ENCODE peak calls at places on chromosome 7, in five cellular contexts. One of them, this sample, is unnamed.

GRCh38 chr7:102832694-102833093 is 80.1 kb upstream of the LRRC17 start:
- DNase-seq in GM10248: no peak
- DNase-seq in tibial artery: no peak
- DNase-seq in HCT116: no peak
- DNase-seq in neural progenitor cell: no peak
- DNase-seq in this sample: no peak

GRCh38 chr7:143210541-143210940 is 11.3 kb upstream of the TAS2R40 start:
- DNase-seq in GM10248: no peak
- DNase-seq in tibial artery: no peak
- DNase-seq in HCT116: no peak
- DNase-seq in neural progenitor cell: no peak
- DNase-seq in this sample: no peak

GRCh38 chr7:140484951-140485350 is 5.6 kb upstream of the MKRN1 start:
- DNase-seq in GM10248: no peak
- DNase-seq in tibial artery: no peak
- DNase-seq in HCT116: no peak
- DNase-seq in neural progenitor cell: no peak
- DNase-seq in this sample: no peak

GRCh38 chr7:36625247-36625646 is 99.0 kb downstream of the AOAH start:
- DNase-seq in GM10248: no peak
- DNase-seq in tibial artery: no peak
- DNase-seq in HCT116: no peak
- DNase-seq in neural progenitor cell: no peak
- DNase-seq in this sample: no peak

GRCh38 chr7:135441791-135442190 is 68.1 kb downstream of the CNOT4 start:
- DNase-seq in GM10248: no peak
- DNase-seq in tibial artery: no peak
- DNase-seq in HCT116: peak; percentile 23
- DNase-seq in neural progenitor cell: no peak
- DNase-seq in this sample: no peak

GRCh38 chr7:67729771-67730170 is 733.1 kb downstream of the TYW1 start:
- DNase-seq in GM10248: no peak
- DNase-seq in tibial artery: no peak
- DNase-seq in HCT116: no peak
- DNase-seq in neural progenitor cell: no peak
- DNase-seq in this sample: no peak

GRCh38 chr7:125061-125471 is 67.3 kb upstream of the FAM20C start:
- DNase-seq in GM10248: no peak
- DNase-seq in tibial artery: no peak
- DNase-seq in HCT116: no peak
- DNase-seq in neural progenitor cell: no peak
- DNase-seq in this sample: no peak

GRCh38 chr7:139264220-139264619 is 33.2 kb downstream of the UBN2 start:
- DNase-seq in GM10248: no peak
- DNase-seq in tibial artery: no peak
- DNase-seq in HCT116: no peak
- DNase-seq in neural progenitor cell: no peak
- DNase-seq in this sample: no peak

GRCh38 chr7:112135815-112136706 is 70.1 kb downstream of the DOCK4 start:
- DNase-seq in GM10248: no peak
- DNase-seq in tibial artery: no peak
- DNase-seq in HCT116: no peak
- DNase-seq in neural progenitor cell: no peak
- DNase-seq in this sample: no peak

GRCh38 chr7:140621326-140622035 is 19.1 kb downstream of the DENND2A start:
- DNase-seq in GM10248: no peak
- DNase-seq in tibial artery: no peak
- DNase-seq in HCT116: no peak
- DNase-seq in neural progenitor cell: no peak
- DNase-seq in this sample: no peak

GRCh38 chr7:17915796-17916195 is 24.5 kb downstream of the SNX13 start:
- DNase-seq in GM10248: no peak
- DNase-seq in tibial artery: no peak
- DNase-seq in HCT116: no peak
- DNase-seq in neural progenitor cell: no peak
- DNase-seq in this sample: no peak

GRCh38 chr7:44914992-44915607 is 29.8 kb upstream of the PURB start:
- DNase-seq in GM10248: peak; percentile 65
- DNase-seq in tibial artery: no peak
- DNase-seq in HCT116: no peak
- DNase-seq in neural progenitor cell: no peak
- DNase-seq in this sample: no peak

GRCh38 chr7:120825152-120825551 is 32.8 kb downstream of the TSPAN12 start:
- DNase-seq in GM10248: no peak
- DNase-seq in tibial artery: no peak
- DNase-seq in HCT116: no peak
- DNase-seq in neural progenitor cell: no peak
- DNase-seq in this sample: no peak

GRCh38 chr7:139730746-139731612 is 46.8 kb downstream of the HIPK2 start:
- DNase-seq in GM10248: peak; percentile 44
- DNase-seq in tibial artery: peak; percentile 60
- DNase-seq in HCT116: no peak
- DNase-seq in neural progenitor cell: peak; percentile 48
- DNase-seq in this sample: no peak

GRCh38 chr7:143514995-143515735 is 37.5 kb downstream of the TAS2R41 start:
- DNase-seq in GM10248: no peak
- DNase-seq in tibial artery: no peak
- DNase-seq in HCT116: no peak
- DNase-seq in neural progenitor cell: no peak
- DNase-seq in this sample: no peak

GRCh38 chr7:43754596-43754995 is 3.9 kb upstream of the BLVRA start:
- DNase-seq in GM10248: no peak
- DNase-seq in tibial artery: no peak
- DNase-seq in HCT116: no peak
- DNase-seq in neural progenitor cell: no peak
- DNase-seq in this sample: no peak

GRCh38 chr7:137606061-137606674 is 240.6 kb downstream of the DGKI start:
- DNase-seq in GM10248: no peak
- DNase-seq in tibial artery: no peak
- DNase-seq in HCT116: peak; percentile 35
- DNase-seq in neural progenitor cell: peak; percentile 65
- DNase-seq in this sample: no peak

GRCh38 chr7:143016996-143017395 is 9.9 kb downstream of the OR9A2 start:
- DNase-seq in GM10248: no peak
- DNase-seq in tibial artery: no peak
- DNase-seq in HCT116: no peak
- DNase-seq in neural progenitor cell: no peak
- DNase-seq in this sample: no peak

GRCh38 chr7:143223784-143224183 is 1.9 kb downstream of the TAS2R40 start:
- DNase-seq in GM10248: no peak
- DNase-seq in tibial artery: no peak
- DNase-seq in HCT116: no peak
- DNase-seq in neural progenitor cell: no peak
- DNase-seq in this sample: no peak

GRCh38 chr7:107021600-107021999 is 22.9 kb upstream of the PRKAR2B start:
- DNase-seq in GM10248: no peak
- DNase-seq in tibial artery: no peak
- DNase-seq in HCT116: no peak
- DNase-seq in neural progenitor cell: no peak
- DNase-seq in this sample: no peak

GRCh38 chr7:25805027-25805687 is 346.8 kb upstream of the NFE2L3 start:
- DNase-seq in GM10248: no peak
- DNase-seq in tibial artery: no peak
- DNase-seq in HCT116: no peak
- DNase-seq in neural progenitor cell: no peak
- DNase-seq in this sample: no peak

GRCh38 chr7:46492460-46492859 is 571.4 kb upstream of the IGFBP3 start:
- DNase-seq in GM10248: no peak
- DNase-seq in tibial artery: no peak
- DNase-seq in HCT116: no peak
- DNase-seq in neural progenitor cell: no peak
- DNase-seq in this sample: no peak

GRCh38 chr7:27142562-27143021 is 889 bp downstream of the HOXA5 start:
- DNase-seq in GM10248: no peak
- DNase-seq in tibial artery: no peak
- DNase-seq in HCT116: no peak
- DNase-seq in neural progenitor cell: no peak
- DNase-seq in this sample: no peak

GRCh38 chr7:27144799-27145166 is 1.3 kb upstream of the HOXA5 start:
- DNase-seq in GM10248: no peak
- DNase-seq in tibial artery: no peak
- DNase-seq in HCT116: no peak
- DNase-seq in neural progenitor cell: no peak
- DNase-seq in this sample: no peak

GRCh38 chr7:27141591-27142561 is 1.6 kb downstream of the HOXA5 start:
- DNase-seq in GM10248: no peak
- DNase-seq in tibial artery: no peak
- DNase-seq in HCT116: no peak
- DNase-seq in neural progenitor cell: peak; percentile 73
- DNase-seq in this sample: peak; percentile 59

GRCh38 chr7:27143950-27144798 is 693 bp upstream of the HOXA5 start:
- DNase-seq in GM10248: no peak
- DNase-seq in tibial artery: no peak
- DNase-seq in HCT116: no peak
- DNase-seq in neural progenitor cell: no peak
- DNase-seq in this sample: no peak

DNA sequence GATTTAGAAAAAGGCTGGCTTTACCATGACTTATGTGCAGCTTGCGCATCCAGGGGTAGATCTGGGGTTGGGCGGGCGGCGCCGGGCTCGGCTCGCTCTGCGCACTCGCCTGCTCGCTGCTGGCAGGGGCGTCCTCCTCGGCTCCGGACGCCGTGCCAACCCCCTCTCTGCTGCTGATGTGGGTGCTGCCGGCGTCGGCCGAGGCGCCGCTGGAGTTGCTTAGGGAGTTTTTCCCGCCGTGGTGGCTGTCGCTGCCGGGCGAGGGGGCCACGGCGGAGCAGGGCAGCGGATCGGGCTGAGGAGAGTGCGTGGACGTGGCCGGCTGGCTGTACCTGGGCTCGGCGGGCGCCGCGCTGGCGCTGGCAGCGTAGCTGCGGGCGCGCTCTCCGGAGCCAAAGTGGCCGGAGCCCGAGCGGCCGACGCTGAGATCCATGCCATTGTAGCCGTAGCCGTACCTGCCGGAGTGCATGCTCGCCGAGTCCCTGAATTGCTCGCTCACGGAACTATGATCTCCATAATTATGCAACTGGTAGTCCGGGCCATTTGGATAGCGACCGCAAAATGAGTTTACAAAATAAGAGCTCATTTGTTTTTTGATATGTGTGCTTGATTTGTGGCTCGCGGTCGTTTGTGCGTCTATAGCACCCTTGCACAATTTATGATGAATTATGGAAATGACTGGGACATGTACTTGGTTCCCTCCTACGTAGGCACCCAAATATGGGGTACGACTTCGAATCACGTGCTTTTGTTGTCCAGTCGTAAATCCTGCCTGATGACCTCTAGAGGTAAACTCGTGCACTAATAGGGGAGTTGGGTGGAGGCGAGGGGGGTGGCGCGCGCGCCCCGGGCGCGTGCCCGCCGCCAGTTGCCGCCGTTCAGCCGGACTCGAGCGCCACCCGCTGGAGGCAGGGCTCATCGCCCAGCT is at the start of gene HOXA5:
- DNase-seq in GM10248: no peak
- DNase-seq in tibial artery: peak; percentile 63
- DNase-seq in HCT116: no peak
- DNase-seq in neural progenitor cell: peak; percentile 90
- DNase-seq in this sample: peak; percentile 96
- TF ChIP-seq CTCF in GM10248: peak; percentile 2
- TF ChIP-seq CTCF in tibial artery: peak; percentile 39
- TF ChIP-seq CTCF in HCT116: no peak
- TF ChIP-seq CTCF in neural progenitor cell: peak; percentile 92
- TF ChIP-seq CTCF in this sample: peak; percentile 96

DNA sequence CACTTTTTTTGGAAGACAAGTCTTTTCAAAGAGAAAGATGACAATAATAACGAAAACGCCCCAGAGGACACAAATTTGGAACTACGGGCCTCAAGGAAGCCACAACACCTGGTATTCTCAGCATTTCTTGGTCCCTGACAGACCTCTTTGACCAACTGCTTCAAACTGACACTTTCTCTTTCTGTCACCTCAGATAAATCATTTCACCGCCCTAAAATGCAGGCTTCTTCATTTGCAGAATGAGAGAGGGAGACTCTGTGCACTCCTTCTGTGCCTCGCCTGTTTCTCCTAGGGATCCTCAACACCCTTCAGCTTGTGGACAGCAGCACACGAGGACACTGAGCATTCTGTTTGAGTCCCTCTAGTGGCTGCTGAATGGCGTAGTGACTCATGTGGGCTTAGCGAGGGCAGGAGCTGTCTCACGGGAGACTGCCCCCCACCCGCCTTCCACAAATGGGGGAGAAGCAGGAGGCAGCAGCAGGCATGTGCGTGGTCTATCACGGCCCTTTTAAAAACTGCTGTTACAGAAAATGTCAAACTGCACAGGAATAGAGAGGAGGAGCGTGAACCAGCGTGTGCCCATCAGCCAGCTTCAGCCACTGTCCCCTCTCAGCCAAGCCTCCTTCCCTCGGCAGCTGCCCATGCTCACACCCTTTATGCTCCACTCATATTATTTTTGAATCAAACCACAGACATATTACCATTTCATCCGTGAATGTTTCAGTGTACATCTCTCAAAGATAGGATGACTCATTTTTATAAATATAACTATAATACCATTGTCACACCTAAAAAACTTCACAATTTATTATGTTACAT is 41.4 kb downstream of the GSDME start:
- DNase-seq in GM10248: peak; percentile 68
- DNase-seq in tibial artery: no peak
- DNase-seq in HCT116: peak; percentile 22
- DNase-seq in neural progenitor cell: peak; percentile 63
- DNase-seq in this sample: no peak
- TF ChIP-seq CTCF in GM10248: peak; percentile 67
- TF ChIP-seq CTCF in tibial artery: no peak
- TF ChIP-seq CTCF in HCT116: peak; percentile 66
- TF ChIP-seq CTCF in neural progenitor cell: peak; percentile 57
- TF ChIP-seq CTCF in this sample: no peak

GRCh38 chr7:154953006-154953684 is 49.8 kb downstream of the PAXIP1 start:
- DNase-seq in GM10248: peak; percentile 50
- DNase-seq in tibial artery: peak; percentile 40
- DNase-seq in HCT116: peak; percentile 24
- DNase-seq in neural progenitor cell: peak; percentile 82
- DNase-seq in this sample: no peak
- TF ChIP-seq CTCF in GM10248: peak; percentile 57
- TF ChIP-seq CTCF in tibial artery: peak; percentile 53
- TF ChIP-seq CTCF in HCT116: peak; percentile 85
- TF ChIP-seq CTCF in neural progenitor cell: peak; percentile 88
- TF ChIP-seq CTCF in this sample: peak; percentile 38

DNA sequence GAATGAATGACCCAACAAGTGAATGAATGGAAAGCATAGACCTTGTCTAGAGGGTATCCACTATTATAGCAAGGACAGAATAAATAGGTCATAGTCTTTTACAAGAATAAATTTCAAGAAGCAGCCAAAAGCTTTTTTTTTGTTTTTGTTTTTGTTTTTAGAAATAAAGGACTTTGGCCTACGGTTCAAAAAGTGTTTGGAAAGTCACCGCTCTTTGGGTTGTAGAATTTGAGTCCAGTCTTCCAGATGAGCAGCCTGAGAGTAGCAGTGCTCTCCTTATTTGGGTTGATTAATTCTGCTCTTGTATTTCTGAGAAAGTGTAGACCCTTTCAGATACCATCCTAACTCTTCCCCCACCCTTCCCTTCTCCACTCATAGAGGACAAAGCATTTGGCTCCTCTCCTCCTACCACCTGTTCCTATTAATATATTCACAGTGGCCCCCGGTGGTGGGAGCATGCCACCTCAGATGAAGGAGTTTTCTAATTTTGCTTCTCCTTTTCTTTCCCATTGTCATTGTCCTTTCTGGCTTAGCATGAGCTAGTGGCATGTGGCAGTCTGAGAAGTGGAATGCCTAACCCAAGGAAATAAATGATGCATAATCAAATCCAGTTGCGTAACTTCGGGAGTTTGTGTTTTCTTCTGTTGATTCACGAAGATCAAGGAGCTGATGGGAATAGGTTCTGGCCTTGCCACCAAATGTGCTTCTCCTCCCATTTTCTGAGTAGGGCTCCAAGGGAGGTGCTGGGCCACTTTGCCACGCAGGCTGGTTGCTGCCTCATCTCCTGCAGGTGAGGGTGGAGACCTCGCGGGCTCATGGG is 114.7 kb downstream of the CHN2 start:
- DNase-seq in GM10248: no peak
- DNase-seq in tibial artery: no peak
- DNase-seq in HCT116: no peak
- DNase-seq in neural progenitor cell: no peak
- DNase-seq in this sample: no peak
- TF ChIP-seq CTCF in GM10248: no peak
- TF ChIP-seq CTCF in tibial artery: no peak
- TF ChIP-seq CTCF in HCT116: peak; percentile 15
- TF ChIP-seq CTCF in neural progenitor cell: peak; percentile 24
- TF ChIP-seq CTCF in this sample: no peak